ENCODE peak calls at places on chromosomes 13 and 19, in ten cellular contexts. F is thoracic aorta; A is anterior cingulate cortex; S is left colon; E is heart right ventricle; W is progenitor cell of endocrine pancreas; H is activated CD4-positive, alpha-beta T cell treated with anti-CD3 and anti-CD28 coated beads, Interleukin-2, amount 50 U/mL, for 24 hours; V is putamen; U is frontal cortex; J is left cardiac atrium. X is an unnamed sample.

GRCh38 chr19:29873024-29873800 is 61.4 kb downstream of the CCNE1 start:
- DNase-seq in F (no peak), J (peak; percentile 57), E (peak; percentile 60), S (no peak), W (peak; percentile 75), U (peak; percentile 83), A (no peak), H (peak; percentile 57), V (peak; percentile 20), X (peak; percentile 10)

GRCh38 chr19:45952691-45953505 is 20.8 kb downstream of the NOVA2 start:
- DNase-seq in V (no peak), E (peak; percentile 62), S (no peak), F (no peak), W (peak; percentile 70), A (no peak), H (no peak), U (no peak), J (peak; percentile 57), X (peak; percentile 10)

GRCh38 chr13:41802684-41803554 is 158.0 kb downstream of the VWA8 start:
- DNase-seq in W (no peak), S (no peak), A (no peak), J (no peak), H (no peak), V (no peak), F (no peak), U (no peak), E (no peak), X (no peak)

GRCh38 chr13:101982903-101983302 is 418.9 kb downstream of the FGF14 start:
- DNase-seq in W (no peak), E (no peak), V (no peak), A (no peak), J (no peak), S (no peak), U (no peak), F (no peak), H (no peak), X (no peak)

GRCh38 chr13:75797719-75798118 is 161.6 kb downstream of the LMO7 start:
- DNase-seq in J (no peak), V (no peak), E (no peak), H (no peak), U (no peak), F (no peak), S (no peak), A (no peak), W (no peak), X (no peak)

GRCh38 chr19:35410487-35410886 is 37.6 kb upstream of the FFAR2 start:
- DNase-seq in J (no peak), F (no peak), U (no peak), S (no peak), H (no peak), V (no peak), E (no peak), W (no peak), A (no peak), X (no peak)

GRCh38 chr13:85108356-85108755 is 690.9 kb downstream of the SLITRK6 start:
- DNase-seq in F (no peak), U (no peak), S (no peak), W (no peak), V (no peak), H (no peak), A (no peak), E (no peak), J (no peak), X (no peak)

GRCh38 chr19:1997353-1998233 is 17.9 kb downstream of the BTBD2 start:
- DNase-seq in H (no peak), S (no peak), U (no peak), W (no peak), F (no peak), V (no peak), E (no peak), A (no peak), J (no peak), X (no peak)

GRCh38 chr13:104140557-104140956 is 1074.3 kb upstream of the SLC10A2 start:
- DNase-seq in H (no peak), V (no peak), W (no peak), J (no peak), A (no peak), S (no peak), F (no peak), E (no peak), U (no peak), X (no peak)

GRCh38 chr19:18282021-18282787 is 782 bp upstream of the JUND start:
- DNase-seq in W (no peak), U (no peak), H (no peak), S (peak; percentile 63), V (no peak), A (no peak), F (peak; percentile 77), E (peak; percentile 50), J (peak; percentile 69), X (no peak)

GRCh38 chr19:10061717-10062310 is 24.3 kb upstream of the SHFL start:
- DNase-seq in E (no peak), A (no peak), V (no peak), U (no peak), F (no peak), W (no peak), S (no peak), J (no peak), H (no peak), X (no peak)

GRCh38 chr19:28880735-28881401 is 332.1 kb downstream of the UQCRFS1 start:
- DNase-seq in W (no peak), E (no peak), J (no peak), H (no peak), V (no peak), S (no peak), F (no peak), U (no peak), A (no peak), X (no peak)

X was measured in small intestine.